ENCODE peak calls at places on chromosomes 1 and 21, in five cellular contexts. One of them, this sample, is unnamed.

GRCh38 chr1:39726600-39726999 is 12.1 kb upstream of the PPIE start:
- DNase-seq in fibroblast of lung: no peak
- DNase-seq in neural progenitor cell: no peak
- DNase-seq in endothelial cell of umbilical vein: no peak
- DNase-seq in trophoblast cell: no peak
- DNase-seq in this sample: no peak

GRCh38 chr1:87733421-87733820 is 404.7 kb downstream of the LMO4 start:
- DNase-seq in fibroblast of lung: peak; percentile 19
- DNase-seq in neural progenitor cell: no peak
- DNase-seq in endothelial cell of umbilical vein: no peak
- DNase-seq in trophoblast cell: no peak
- DNase-seq in this sample: no peak

GRCh38 chr21:28309596-28309995 is 683.1 kb downstream of the LTN1 start:
- DNase-seq in fibroblast of lung: no peak
- DNase-seq in neural progenitor cell: no peak
- DNase-seq in endothelial cell of umbilical vein: no peak
- DNase-seq in trophoblast cell: no peak
- DNase-seq in this sample: no peak

GRCh38 chr1:61263905-61264824 is 181.8 kb downstream of the NFIA start:
- DNase-seq in fibroblast of lung: no peak
- DNase-seq in neural progenitor cell: no peak
- DNase-seq in endothelial cell of umbilical vein: no peak
- DNase-seq in trophoblast cell: no peak
- DNase-seq in this sample: no peak

GRCh38 chr1:241836944-241837343 is 11.1 kb upstream of the EXO1 start:
- DNase-seq in fibroblast of lung: no peak
- DNase-seq in neural progenitor cell: no peak
- DNase-seq in endothelial cell of umbilical vein: peak; percentile 29
- DNase-seq in trophoblast cell: no peak
- DNase-seq in this sample: no peak

GRCh38 chr1:97138515-97139032 is 417.0 kb downstream of the PTBP2 start:
- DNase-seq in fibroblast of lung: no peak
- DNase-seq in neural progenitor cell: no peak
- DNase-seq in endothelial cell of umbilical vein: no peak
- DNase-seq in trophoblast cell: no peak
- DNase-seq in this sample: no peak

GRCh38 chr1:100895540-100896480 is at the start of gene SLC30A7:
- DNase-seq in fibroblast of lung: peak; percentile 90
- DNase-seq in neural progenitor cell: peak; percentile 89
- DNase-seq in endothelial cell of umbilical vein: peak; percentile 90
- DNase-seq in trophoblast cell: peak; percentile 90
- DNase-seq in this sample: peak; percentile 76

GRCh38 chr1:2966435-2966834 is 54.8 kb upstream of the ACTRT2 start:
- DNase-seq in fibroblast of lung: no peak
- DNase-seq in neural progenitor cell: no peak
- DNase-seq in endothelial cell of umbilical vein: no peak
- DNase-seq in trophoblast cell: no peak
- DNase-seq in this sample: no peak

GRCh38 chr1:236025836-236026235 is 39.1 kb downstream of the NID1 start:
- DNase-seq in fibroblast of lung: no peak
- DNase-seq in neural progenitor cell: no peak
- DNase-seq in endothelial cell of umbilical vein: no peak
- DNase-seq in trophoblast cell: no peak
- DNase-seq in this sample: no peak

GRCh38 chr1:104238991-104239390 is 489.3 kb downstream of the AMY1C start:
- DNase-seq in fibroblast of lung: no peak
- DNase-seq in neural progenitor cell: peak; percentile 72
- DNase-seq in endothelial cell of umbilical vein: no peak
- DNase-seq in trophoblast cell: no peak
- DNase-seq in this sample: no peak

GRCh38 chr1:203304919-203305808 is at the start of gene BTG2:
- DNase-seq in fibroblast of lung: peak; percentile 83
- DNase-seq in neural progenitor cell: peak; percentile 97
- DNase-seq in endothelial cell of umbilical vein: peak; percentile 91
- DNase-seq in trophoblast cell: peak; percentile 93
- DNase-seq in this sample: peak; percentile 98

GRCh38 chr21:18251065-18251464 is 6.4 kb downstream of the CHODL start:
- DNase-seq in fibroblast of lung: no peak
- DNase-seq in neural progenitor cell: no peak
- DNase-seq in endothelial cell of umbilical vein: no peak
- DNase-seq in trophoblast cell: no peak
- DNase-seq in this sample: no peak

GRCh38 chr1:230262867-230263572 is 163.1 kb downstream of the PGBD5 start:
- DNase-seq in fibroblast of lung: no peak
- DNase-seq in neural progenitor cell: no peak
- DNase-seq in endothelial cell of umbilical vein: no peak
- DNase-seq in trophoblast cell: no peak
- DNase-seq in this sample: no peak

GRCh38 chr1:65059930-65060538 is 88.0 kb upstream of the AK4 start:
- DNase-seq in fibroblast of lung: peak; percentile 27
- DNase-seq in neural progenitor cell: peak; percentile 7
- DNase-seq in endothelial cell of umbilical vein: peak; percentile 69
- DNase-seq in trophoblast cell: no peak
- DNase-seq in this sample: peak; percentile 55

GRCh38 chr1:39105061-39105840 is 79.1 kb downstream of the NDUFS5 start:
- DNase-seq in fibroblast of lung: peak; percentile 71
- DNase-seq in neural progenitor cell: peak; percentile 83
- DNase-seq in endothelial cell of umbilical vein: peak; percentile 60
- DNase-seq in trophoblast cell: peak; percentile 53
- DNase-seq in this sample: peak; percentile 57

GRCh38 chr1:233597489-233597901 is 16.4 kb upstream of the KCNK1 start:
- DNase-seq in fibroblast of lung: peak; percentile 35
- DNase-seq in neural progenitor cell: no peak
- DNase-seq in endothelial cell of umbilical vein: no peak
- DNase-seq in trophoblast cell: no peak
- DNase-seq in this sample: no peak

GRCh38 chr1:47558601-47559593 is 121.1 kb downstream of the FOXD2 start:
- DNase-seq in fibroblast of lung: no peak
- DNase-seq in neural progenitor cell: no peak
- DNase-seq in endothelial cell of umbilical vein: peak; percentile 34
- DNase-seq in trophoblast cell: no peak
- DNase-seq in this sample: no peak

GRCh38 chr21:16913010-16913409 is 599.8 kb upstream of the CXADR start:
- DNase-seq in fibroblast of lung: no peak
- DNase-seq in neural progenitor cell: peak; percentile 23
- DNase-seq in endothelial cell of umbilical vein: no peak
- DNase-seq in trophoblast cell: no peak
- DNase-seq in this sample: no peak

GRCh38 chr1:238892612-238893011 is 493.8 kb upstream of the CHRM3 start:
- DNase-seq in fibroblast of lung: peak; percentile 56
- DNase-seq in neural progenitor cell: no peak
- DNase-seq in endothelial cell of umbilical vein: no peak
- DNase-seq in trophoblast cell: no peak
- DNase-seq in this sample: no peak

GRCh38 chr1:54266195-54266594 is 66.2 kb downstream of the MRPL37 start:
- DNase-seq in fibroblast of lung: no peak
- DNase-seq in neural progenitor cell: no peak
- DNase-seq in endothelial cell of umbilical vein: no peak
- DNase-seq in trophoblast cell: no peak
- DNase-seq in this sample: no peak

GRCh38 chr1:19656780-19657475 is 7.7 kb upstream of the HTR6 start:
- DNase-seq in fibroblast of lung: no peak
- DNase-seq in neural progenitor cell: no peak
- DNase-seq in endothelial cell of umbilical vein: no peak
- DNase-seq in trophoblast cell: no peak
- DNase-seq in this sample: no peak

GRCh38 chr1:203557958-203558760 is 64.2 kb downstream of the OPTC start:
- DNase-seq in fibroblast of lung: peak; percentile 100
- DNase-seq in neural progenitor cell: no peak
- DNase-seq in endothelial cell of umbilical vein: peak; percentile 32
- DNase-seq in trophoblast cell: peak; percentile 92
- DNase-seq in this sample: no peak

GRCh38 chr1:19096990-19097389 is 113.1 kb downstream of the UBR4 start:
- DNase-seq in fibroblast of lung: no peak
- DNase-seq in neural progenitor cell: no peak
- DNase-seq in endothelial cell of umbilical vein: no peak
- DNase-seq in trophoblast cell: no peak
- DNase-seq in this sample: no peak

GRCh38 chr1:96820111-96820510 is 98.5 kb downstream of the PTBP2 start:
- DNase-seq in fibroblast of lung: peak; percentile 7
- DNase-seq in neural progenitor cell: no peak
- DNase-seq in endothelial cell of umbilical vein: no peak
- DNase-seq in trophoblast cell: no peak
- DNase-seq in this sample: no peak

GRCh38 chr1:170470121-170470520 is 61.8 kb upstream of the GORAB start:
- DNase-seq in fibroblast of lung: no peak
- DNase-seq in neural progenitor cell: no peak
- DNase-seq in endothelial cell of umbilical vein: no peak
- DNase-seq in trophoblast cell: no peak
- DNase-seq in this sample: no peak

GRCh38 chr1:30106125-30106524 is 617.3 kb downstream of the MATN1 start:
- DNase-seq in fibroblast of lung: peak; percentile 28
- DNase-seq in neural progenitor cell: peak; percentile 82
- DNase-seq in endothelial cell of umbilical vein: peak; percentile 14
- DNase-seq in trophoblast cell: peak; percentile 56
- DNase-seq in this sample: no peak

DNA sequence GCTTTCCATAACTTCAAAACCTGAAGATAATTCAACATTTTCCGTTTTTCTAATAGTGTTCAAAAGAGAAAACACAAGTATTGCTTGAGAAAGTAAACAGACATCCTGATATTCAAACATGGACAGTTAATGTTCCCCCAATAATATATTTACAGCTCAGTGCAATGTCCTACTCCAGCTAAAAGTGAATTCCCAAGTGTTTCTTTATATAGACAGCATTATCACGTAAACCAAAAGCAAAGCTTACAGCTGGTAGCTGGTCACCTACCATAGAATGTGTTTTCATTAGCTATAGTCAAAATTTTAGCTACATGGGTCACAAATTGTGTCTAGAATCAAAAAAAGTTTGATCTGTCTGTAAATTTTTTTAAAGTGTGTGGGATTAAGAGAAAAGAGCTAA is 34.9 kb downstream of the WLS start:
- DNase-seq in fibroblast of lung: no peak
- DNase-seq in neural progenitor cell: no peak
- DNase-seq in endothelial cell of umbilical vein: no peak
- DNase-seq in trophoblast cell: no peak
- DNase-seq in this sample: no peak
- H3K4me2 ChIP-seq in fibroblast of lung: peak overlapping the region; percentile 78
- H3K4me2 ChIP-seq in neural progenitor cell: no peak overlapping the region
- H3K4me2 ChIP-seq in endothelial cell of umbilical vein: no peak overlapping the region
- H3K4me2 ChIP-seq in trophoblast cell: no peak overlapping the region
- H3K4me2 ChIP-seq in this sample: no peak overlapping the region

GRCh38 chr1:35046730-35047129 is 15.0 kb upstream of the ZMYM6 start:
- DNase-seq in fibroblast of lung: no peak
- DNase-seq in neural progenitor cell: no peak
- DNase-seq in endothelial cell of umbilical vein: no peak
- DNase-seq in trophoblast cell: no peak
- DNase-seq in this sample: no peak
- H2AFZ ChIP-seq in fibroblast of lung: no peak overlapping the region
- H2AFZ ChIP-seq in neural progenitor cell: no peak overlapping the region
- H2AFZ ChIP-seq in endothelial cell of umbilical vein: peak overlapping the region; percentile 67
- H2AFZ ChIP-seq in trophoblast cell: no peak overlapping the region
- H2AFZ ChIP-seq in this sample: no peak overlapping the region

DNA sequence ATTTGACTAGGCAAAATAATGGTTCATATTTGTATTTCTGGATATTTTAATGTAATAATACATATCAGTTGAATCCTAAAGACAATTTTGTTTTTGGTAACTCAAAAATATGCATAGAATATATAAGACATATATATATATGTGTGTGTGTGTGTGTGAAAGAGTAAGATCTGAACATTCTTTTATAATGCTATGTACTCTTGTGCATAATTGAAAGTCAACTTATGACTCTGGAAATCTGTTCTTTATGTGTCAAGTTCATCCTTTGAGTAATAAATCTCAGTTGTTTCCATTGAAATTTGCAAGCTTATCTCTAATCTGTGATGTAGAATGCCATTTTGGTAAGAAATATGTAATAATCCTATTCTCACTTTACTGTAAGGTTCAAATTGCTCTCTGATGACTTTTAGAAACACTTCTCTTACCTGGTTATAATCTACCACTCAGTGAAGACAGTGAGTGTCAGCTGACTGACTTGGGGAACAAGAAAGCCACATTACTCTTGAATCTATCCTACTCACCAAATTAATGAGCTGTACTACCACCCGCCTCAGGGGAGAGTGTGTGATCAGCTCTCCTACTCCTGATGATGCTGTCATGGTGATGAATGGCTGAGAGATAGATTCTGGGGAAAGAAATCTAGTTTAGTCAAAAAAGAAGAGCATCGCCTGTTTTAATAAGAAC is 15.0 kb upstream of the NEK7 start:
- DNase-seq in fibroblast of lung: no peak
- DNase-seq in neural progenitor cell: no peak
- DNase-seq in endothelial cell of umbilical vein: no peak
- DNase-seq in trophoblast cell: no peak
- DNase-seq in this sample: no peak
- H3K4me2 ChIP-seq in fibroblast of lung: no peak overlapping the region
- H3K4me2 ChIP-seq in neural progenitor cell: no peak overlapping the region
- H3K4me2 ChIP-seq in endothelial cell of umbilical vein: no peak overlapping the region
- H3K4me2 ChIP-seq in trophoblast cell: no peak overlapping the region
- H3K4me2 ChIP-seq in this sample: no peak overlapping the region

GRCh38 chr1:78586572-78586971 is 33.7 kb upstream of the IFI44L start:
- DNase-seq in fibroblast of lung: peak; percentile 84
- DNase-seq in neural progenitor cell: no peak
- DNase-seq in endothelial cell of umbilical vein: no peak
- DNase-seq in trophoblast cell: no peak
- DNase-seq in this sample: no peak
- H2AFZ ChIP-seq in fibroblast of lung: no peak overlapping the region
- H2AFZ ChIP-seq in neural progenitor cell: no peak overlapping the region
- H2AFZ ChIP-seq in endothelial cell of umbilical vein: no peak overlapping the region
- H2AFZ ChIP-seq in trophoblast cell: no peak overlapping the region
- H2AFZ ChIP-seq in this sample: no peak overlapping the region

DNA sequence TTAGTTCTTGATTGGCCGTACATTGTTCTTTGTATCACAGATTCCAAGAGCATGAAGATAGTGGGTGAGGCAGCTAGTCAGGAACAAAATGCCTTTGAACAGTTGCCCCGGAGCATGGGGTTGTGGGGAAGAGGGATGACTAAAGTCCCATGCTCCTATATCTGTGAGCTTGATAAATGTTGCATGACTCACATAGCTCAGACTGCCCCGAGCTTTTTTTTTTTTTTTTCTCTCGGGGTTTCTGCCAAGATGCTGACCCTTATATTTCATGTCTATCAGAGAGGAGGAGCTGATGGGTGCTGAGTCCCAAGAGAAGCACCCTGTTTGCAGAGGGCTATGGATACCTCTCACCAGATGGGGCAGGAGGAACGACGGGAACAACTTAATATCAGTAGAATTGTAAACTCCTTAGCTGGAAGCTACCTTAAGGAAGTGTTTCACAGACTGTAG is 40.6 kb downstream of the SRRM1 start:
- DNase-seq in fibroblast of lung: peak; percentile 99
- DNase-seq in neural progenitor cell: no peak
- DNase-seq in endothelial cell of umbilical vein: peak; percentile 88
- DNase-seq in trophoblast cell: peak; percentile 94
- DNase-seq in this sample: no peak
- H3K4me2 ChIP-seq in fibroblast of lung: peak overlapping the region; percentile 37
- H3K4me2 ChIP-seq in neural progenitor cell: no peak overlapping the region
- H3K4me2 ChIP-seq in endothelial cell of umbilical vein: no peak overlapping the region
- H3K4me2 ChIP-seq in trophoblast cell: no peak overlapping the region
- H3K4me2 ChIP-seq in this sample: no peak overlapping the region

This sample was measured in MM.1S.